ENCODE peak calls at places on chromosomes 2 and 18, in eight cellular contexts. One of them, this sample, is unnamed.

GRCh38 chr2:20578266-20578894 is 72.5 kb downstream of the HS1BP3 start:
- DNase-seq in MM.1S: no peak
- DNase-seq in heart right ventricle: peak
- DNase-seq in transverse colon: no peak
- DNase-seq in tibial nerve: no peak
- DNase-seq in foreskin fibroblast: no peak
- DNase-seq in HFF-Myc: no peak
- DNase-seq in heart left ventricle: peak
- DNase-seq in this sample: no peak

GRCh38 chr2:31228717-31229116 is 5.2 kb upstream of the EHD3 start:
- DNase-seq in MM.1S: peak
- DNase-seq in heart right ventricle: no peak
- DNase-seq in transverse colon: no peak
- DNase-seq in tibial nerve: no peak
- DNase-seq in foreskin fibroblast: no peak
- DNase-seq in HFF-Myc: no peak
- DNase-seq in heart left ventricle: no peak
- DNase-seq in this sample: no peak

GRCh38 chr2:48250943-48251342 is 279.0 kb upstream of the STON1 start:
- DNase-seq in MM.1S: peak
- DNase-seq in heart right ventricle: no peak
- DNase-seq in transverse colon: no peak
- DNase-seq in tibial nerve: no peak
- DNase-seq in foreskin fibroblast: peak
- DNase-seq in HFF-Myc: no peak
- DNase-seq in heart left ventricle: no peak
- DNase-seq in this sample: no peak

GRCh38 chr2:171595896-171596295 is 73.6 kb downstream of the CYBRD1 start:
- DNase-seq in MM.1S: no peak
- DNase-seq in heart right ventricle: no peak
- DNase-seq in transverse colon: no peak
- DNase-seq in tibial nerve: no peak
- DNase-seq in foreskin fibroblast: peak
- DNase-seq in HFF-Myc: peak
- DNase-seq in heart left ventricle: no peak
- DNase-seq in this sample: no peak

GRCh38 chr2:35871672-35872071 is 483.9 kb upstream of the CRIM1 start:
- DNase-seq in MM.1S: no peak
- DNase-seq in heart right ventricle: no peak
- DNase-seq in transverse colon: no peak
- DNase-seq in tibial nerve: no peak
- DNase-seq in foreskin fibroblast: no peak
- DNase-seq in HFF-Myc: no peak
- DNase-seq in heart left ventricle: no peak
- DNase-seq in this sample: no peak

GRCh38 chr2:20625491-20625919 is 25.4 kb downstream of the HS1BP3 start:
- DNase-seq in MM.1S: no peak
- DNase-seq in heart right ventricle: no peak
- DNase-seq in transverse colon: no peak
- DNase-seq in tibial nerve: no peak
- DNase-seq in foreskin fibroblast: no peak
- DNase-seq in HFF-Myc: no peak
- DNase-seq in heart left ventricle: no peak
- DNase-seq in this sample: no peak

GRCh38 chr2:205660521-205661124 is 21.7 kb upstream of the NRP2 start:
- DNase-seq in MM.1S: no peak
- DNase-seq in heart right ventricle: no peak
- DNase-seq in transverse colon: peak
- DNase-seq in tibial nerve: peak
- DNase-seq in foreskin fibroblast: peak
- DNase-seq in HFF-Myc: peak
- DNase-seq in heart left ventricle: no peak
- DNase-seq in this sample: peak

GRCh38 chr2:229314117-229314516 is 43.0 kb upstream of the PID1 start:
- DNase-seq in MM.1S: no peak
- DNase-seq in heart right ventricle: no peak
- DNase-seq in transverse colon: no peak
- DNase-seq in tibial nerve: no peak
- DNase-seq in foreskin fibroblast: peak
- DNase-seq in HFF-Myc: no peak
- DNase-seq in heart left ventricle: no peak
- DNase-seq in this sample: no peak

GRCh38 chr18:8771930-8772329 is 66.6 kb downstream of the MTCL1 start:
- DNase-seq in MM.1S: no peak
- DNase-seq in heart right ventricle: peak
- DNase-seq in transverse colon: peak
- DNase-seq in tibial nerve: peak
- DNase-seq in foreskin fibroblast: no peak
- DNase-seq in HFF-Myc: no peak
- DNase-seq in heart left ventricle: peak
- DNase-seq in this sample: no peak

GRCh38 chr2:162075689-162076132 is 1.7 kb upstream of the DPP4 start:
- DNase-seq in MM.1S: no peak
- DNase-seq in heart right ventricle: no peak
- DNase-seq in transverse colon: no peak
- DNase-seq in tibial nerve: no peak
- DNase-seq in foreskin fibroblast: peak
- DNase-seq in HFF-Myc: peak
- DNase-seq in heart left ventricle: no peak
- DNase-seq in this sample: no peak

DNA sequence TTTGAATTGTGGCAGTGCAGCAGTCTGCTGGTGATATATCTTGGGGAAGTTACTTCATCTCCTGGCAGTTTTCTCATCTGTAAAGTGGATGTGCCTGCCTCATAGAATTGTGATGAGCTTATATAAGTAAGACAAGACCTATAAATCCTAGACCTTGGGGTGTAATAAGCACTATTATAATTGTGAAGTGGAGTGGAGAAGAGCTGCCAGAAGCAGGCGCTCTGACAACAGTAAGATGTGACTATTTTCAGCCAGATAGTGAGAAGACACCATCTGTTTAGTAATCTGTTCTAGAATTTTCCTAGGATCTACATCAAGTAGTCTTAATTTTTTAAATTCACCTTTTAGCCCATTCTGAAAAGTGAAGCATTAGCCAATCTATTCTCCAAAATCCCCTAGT is 85.6 kb upstream of the TSPYL6 start:
- DNase-seq in MM.1S: no peak
- DNase-seq in heart right ventricle: no peak
- DNase-seq in transverse colon: no peak
- DNase-seq in tibial nerve: no peak
- DNase-seq in foreskin fibroblast: no peak
- DNase-seq in HFF-Myc: no peak
- DNase-seq in heart left ventricle: no peak
- DNase-seq in this sample: no peak
- TF ChIP-seq CTCF in MM.1S: no peak
- TF ChIP-seq CTCF in heart right ventricle: no peak
- TF ChIP-seq CTCF in transverse colon: no peak
- TF ChIP-seq CTCF in tibial nerve: no peak
- TF ChIP-seq CTCF in foreskin fibroblast: no peak
- TF ChIP-seq CTCF in HFF-Myc: no peak
- TF ChIP-seq CTCF in heart left ventricle: peak
- TF ChIP-seq CTCF in this sample: no peak

GRCh38 chr2:14975401-14975800 is 342.9 kb downstream of the LRATD1 start:
- DNase-seq in MM.1S: no peak
- DNase-seq in heart right ventricle: no peak
- DNase-seq in transverse colon: no peak
- DNase-seq in tibial nerve: no peak
- DNase-seq in foreskin fibroblast: peak
- DNase-seq in HFF-Myc: no peak
- DNase-seq in heart left ventricle: no peak
- DNase-seq in this sample: no peak
- TF ChIP-seq CTCF in MM.1S: no peak
- TF ChIP-seq CTCF in heart right ventricle: no peak
- TF ChIP-seq CTCF in transverse colon: no peak
- TF ChIP-seq CTCF in tibial nerve: no peak
- TF ChIP-seq CTCF in foreskin fibroblast: no peak
- TF ChIP-seq CTCF in HFF-Myc: no peak
- TF ChIP-seq CTCF in heart left ventricle: no peak
- TF ChIP-seq CTCF in this sample: no peak

DNA sequence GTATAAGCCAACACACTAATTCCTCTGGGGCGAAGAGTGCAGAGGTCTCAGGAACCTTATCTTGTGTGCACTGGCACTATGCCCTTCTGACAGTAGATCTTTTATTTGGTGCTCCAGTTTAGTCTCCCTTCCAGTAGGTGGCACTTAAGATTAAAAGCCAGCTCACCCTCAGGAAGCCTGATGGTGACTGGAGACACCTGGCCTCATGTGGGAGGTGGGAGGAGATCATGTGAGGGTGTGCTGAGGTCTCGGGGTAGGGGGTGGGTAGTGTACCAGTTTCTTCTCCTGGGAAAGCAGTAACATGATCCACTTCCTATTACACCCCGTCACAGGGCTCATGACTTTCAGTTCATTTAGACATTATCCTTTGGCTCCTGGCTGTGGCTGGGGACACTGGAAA is 654.9 kb downstream of the ADCYAP1 start:
- DNase-seq in MM.1S: no peak
- DNase-seq in heart right ventricle: no peak
- DNase-seq in transverse colon: no peak
- DNase-seq in tibial nerve: no peak
- DNase-seq in foreskin fibroblast: no peak
- DNase-seq in HFF-Myc: no peak
- DNase-seq in heart left ventricle: no peak
- DNase-seq in this sample: no peak
- TF ChIP-seq CTCF in MM.1S: no peak
- TF ChIP-seq CTCF in heart right ventricle: no peak
- TF ChIP-seq CTCF in transverse colon: no peak
- TF ChIP-seq CTCF in tibial nerve: no peak
- TF ChIP-seq CTCF in foreskin fibroblast: no peak
- TF ChIP-seq CTCF in HFF-Myc: no peak
- TF ChIP-seq CTCF in heart left ventricle: no peak
- TF ChIP-seq CTCF in this sample: no peak

GRCh38 chr2:172861632-172862031 is 126.0 kb downstream of the RAPGEF4 start:
- DNase-seq in MM.1S: no peak
- DNase-seq in heart right ventricle: no peak
- DNase-seq in transverse colon: no peak
- DNase-seq in tibial nerve: no peak
- DNase-seq in foreskin fibroblast: no peak
- DNase-seq in HFF-Myc: no peak
- DNase-seq in heart left ventricle: peak
- DNase-seq in this sample: no peak

GRCh38 chr2:172863341-172863740 is 127.7 kb downstream of the RAPGEF4 start:
- DNase-seq in MM.1S: no peak
- DNase-seq in heart right ventricle: no peak
- DNase-seq in transverse colon: no peak
- DNase-seq in tibial nerve: no peak
- DNase-seq in foreskin fibroblast: no peak
- DNase-seq in HFF-Myc: no peak
- DNase-seq in heart left ventricle: no peak
- DNase-seq in this sample: no peak

GRCh38 chr2:172862077-172862476 is 126.4 kb downstream of the RAPGEF4 start:
- DNase-seq in MM.1S: no peak
- DNase-seq in heart right ventricle: no peak
- DNase-seq in transverse colon: no peak
- DNase-seq in tibial nerve: no peak
- DNase-seq in foreskin fibroblast: no peak
- DNase-seq in HFF-Myc: no peak
- DNase-seq in heart left ventricle: no peak
- DNase-seq in this sample: no peak

GRCh38 chr2:172864182-172864581 is 128.5 kb downstream of the RAPGEF4 start:
- DNase-seq in MM.1S: peak
- DNase-seq in heart right ventricle: peak
- DNase-seq in transverse colon: peak
- DNase-seq in tibial nerve: peak
- DNase-seq in foreskin fibroblast: peak
- DNase-seq in HFF-Myc: no peak
- DNase-seq in heart left ventricle: peak
- DNase-seq in this sample: peak

GRCh38 chr2:172865422-172865821 is 129.8 kb downstream of the RAPGEF4 start:
- DNase-seq in MM.1S: no peak
- DNase-seq in heart right ventricle: no peak
- DNase-seq in transverse colon: no peak
- DNase-seq in tibial nerve: no peak
- DNase-seq in foreskin fibroblast: peak
- DNase-seq in HFF-Myc: no peak
- DNase-seq in heart left ventricle: no peak
- DNase-seq in this sample: no peak
- TF ChIP-seq CTCF in MM.1S: peak
- TF ChIP-seq CTCF in heart right ventricle: no peak
- TF ChIP-seq CTCF in transverse colon: no peak
- TF ChIP-seq CTCF in tibial nerve: no peak
- TF ChIP-seq CTCF in foreskin fibroblast: peak
- TF ChIP-seq CTCF in HFF-Myc: peak
- TF ChIP-seq CTCF in heart left ventricle: no peak
- TF ChIP-seq CTCF in this sample: no peak

GRCh38 chr2:156192468-156192867 is 140.1 kb downstream of the NR4A2 start:
- DNase-seq in MM.1S: no peak
- DNase-seq in heart right ventricle: no peak
- DNase-seq in transverse colon: no peak
- DNase-seq in tibial nerve: no peak
- DNase-seq in foreskin fibroblast: no peak
- DNase-seq in HFF-Myc: no peak
- DNase-seq in heart left ventricle: no peak
- DNase-seq in this sample: no peak
- TF ChIP-seq CTCF in MM.1S: peak
- TF ChIP-seq CTCF in heart right ventricle: no peak
- TF ChIP-seq CTCF in transverse colon: no peak
- TF ChIP-seq CTCF in tibial nerve: peak
- TF ChIP-seq CTCF in foreskin fibroblast: no peak
- TF ChIP-seq CTCF in HFF-Myc: no peak
- TF ChIP-seq CTCF in heart left ventricle: peak
- TF ChIP-seq CTCF in this sample: no peak

GRCh38 chr18:62716679-62717058 is 1.3 kb downstream of the PHLPP1 start:
- DNase-seq in MM.1S: peak
- DNase-seq in heart right ventricle: peak
- DNase-seq in transverse colon: peak
- DNase-seq in tibial nerve: no peak
- DNase-seq in foreskin fibroblast: peak
- DNase-seq in HFF-Myc: no peak
- DNase-seq in heart left ventricle: peak
- DNase-seq in this sample: peak
- TF ChIP-seq CTCF in MM.1S: no peak
- TF ChIP-seq CTCF in heart right ventricle: no peak
- TF ChIP-seq CTCF in transverse colon: peak
- TF ChIP-seq CTCF in tibial nerve: peak
- TF ChIP-seq CTCF in foreskin fibroblast: no peak
- TF ChIP-seq CTCF in HFF-Myc: peak
- TF ChIP-seq CTCF in heart left ventricle: peak
- TF ChIP-seq CTCF in this sample: peak